ENCODE peak calls at places on chromosomes 11 and 22, in nine cellular contexts. Y is endothelial cell; M is gastrocnemius medialis; P is activated effector memory CD4-positive, alpha-beta T cell treated with anti-CD3 and anti-CD28 coated beads, Interleukin-2, amount 50 U/mL, for 16 hours; H is activated CD4-positive, alpha-beta T cell treated with anti-CD3 and anti-CD28 coated beads for 36 hours; T is heart left ventricle; L is AG04450; K is Caco-2; V is non-pigmented ciliary epithelial cell. R is an unnamed sample.

GRCh38 chr11:114478768-114479167 is 39.5 kb downstream of the REXO2 start:
- DNase-seq in Y (no peak), M (no peak), P (no peak), H (no peak), T (no peak), L (no peak), K (no peak), V (no peak), R (no peak)

GRCh38 chr11:2739531-2740274 is 39.9 kb upstream of the KCNQ1OT1 start:
- DNase-seq in Y (no peak), M (no peak), P (no peak), H (no peak), T (no peak), L (no peak), K (no peak), V (no peak), R (no peak)

GRCh38 chr11:73931951-73932350 is 18.9 kb upstream of the DNAJB13 start:
- DNase-seq in Y (no peak), M (no peak), P (no peak), H (no peak), T (no peak), L (no peak), K (no peak), V (no peak), R (no peak)

GRCh38 chr22:17775781-17776470 is 1.7 kb upstream of the BID start:
- DNase-seq in Y (no peak), M (no peak), P (peak), H (no peak), T (no peak), L (no peak), K (no peak), V (no peak), R (no peak)

GRCh38 chr11:2265396-2265795 is 5.0 kb downstream of the ASCL2 start:
- DNase-seq in Y (no peak), M (no peak), P (peak), H (peak), T (no peak), L (no peak), K (no peak), V (no peak), R (peak)

GRCh38 chr11:77724639-77725038 is 87.0 kb upstream of the CLNS1A start:
- DNase-seq in Y (no peak), M (no peak), P (no peak), H (no peak), T (no peak), L (no peak), K (no peak), V (no peak), R (no peak)

GRCh38 chr11:76658231-76658630 is 12.3 kb downstream of the LRRC32 start:
- DNase-seq in Y (no peak), M (no peak), P (peak), H (no peak), T (no peak), L (no peak), K (no peak), V (no peak), R (no peak)

GRCh38 chr11:69822676-69823494 is 3.7 kb upstream of the FGF3 start:
- DNase-seq in Y (no peak), M (no peak), P (no peak), H (no peak), T (no peak), L (no peak), K (no peak), V (no peak), R (no peak)

GRCh38 chr11:64208086-64208795 is 1.7 kb downstream of the FERMT3 start:
- DNase-seq in Y (no peak), M (no peak), P (no peak), H (no peak), T (no peak), L (no peak), K (no peak), V (no peak), R (no peak)

GRCh38 chr22:35384567-35384966 is 3.7 kb downstream of the HMOX1 start:
- DNase-seq in Y (no peak), M (no peak), P (no peak), H (no peak), T (no peak), L (no peak), K (no peak), V (no peak), R (no peak)

GRCh38 chr11:96235725-96236124 is 107.3 kb downstream of the MAML2 start:
- DNase-seq in Y (no peak), M (no peak), P (peak), H (peak), T (no peak), L (no peak), K (no peak), V (no peak), R (no peak)

GRCh38 chr22:27245056-27245455 is 556.5 kb downstream of the MN1 start:
- DNase-seq in Y (no peak), M (no peak), P (no peak), H (no peak), T (no peak), L (no peak), K (no peak), V (no peak), R (no peak)

GRCh38 chr11:2940166-2940929 is 11.1 kb upstream of the PHLDA2 start:
- DNase-seq in Y (no peak), M (peak), P (peak), H (peak), T (no peak), L (no peak), K (no peak), V (no peak), R (peak)

GRCh38 chr11:64285885-64286800 is 495 bp downstream of the GPR137 start:
- DNase-seq in Y (no peak), M (peak), P (peak), H (peak), T (no peak), L (no peak), K (peak), V (no peak), R (no peak)

GRCh38 chr11:48125866-48126265 is 90.7 kb upstream of the OR4B1 start:
- DNase-seq in Y (no peak), M (no peak), P (no peak), H (no peak), T (no peak), L (no peak), K (no peak), V (no peak), R (no peak)

GRCh38 chr22:42966389-42966998 is 48.5 kb downstream of the PACSIN2 start:
- DNase-seq in Y (no peak), M (no peak), P (no peak), H (no peak), T (no peak), L (no peak), K (no peak), V (no peak), R (no peak)

GRCh38 chr22:41352058-41352457 is 29.7 kb upstream of the TEF start:
- DNase-seq in Y (no peak), M (peak), P (no peak), H (no peak), T (no peak), L (no peak), K (peak), V (no peak), R (no peak)

GRCh38 chr11:13955971-13956421 is 6.5 kb upstream of the SPON1 start:
- DNase-seq in Y (peak), M (peak), P (peak), H (peak), T (peak), L (peak), K (peak), V (no peak), R (peak)

GRCh38 chr11:2509481-2510001 is 64.7 kb downstream of the KCNQ1 start:
- DNase-seq in Y (no peak), M (peak), P (peak), H (no peak), T (peak), L (no peak), K (no peak), V (no peak), R (peak)

GRCh38 chr11:72369786-72370185 is 64.5 kb downstream of the CLPB start:
- DNase-seq in Y (no peak), M (no peak), P (no peak), H (no peak), T (no peak), L (no peak), K (no peak), V (no peak), R (no peak)

GRCh38 chr11:16095756-16096155 is 260.6 kb downstream of the SOX6 start:
- DNase-seq in Y (no peak), M (no peak), P (no peak), H (no peak), T (no peak), L (no peak), K (no peak), V (no peak), R (no peak)

R was measured in stomach.